ENCODE peak calls at places on chromosomes 4 and X, in six cellular contexts. V, P, X, A, H and J are unnamed samples.

GRCh38 chrX:151789179-151789800 is 54.7 kb downstream of the CNGA2 start:
- DNase-seq in V (no peak), P (no peak), X (no peak), A (no peak), H (peak; percentile 63), J (no peak)

GRCh38 chr4:155568641-155569040 is 98.0 kb upstream of the GUCY1A1 start:
- DNase-seq in V (no peak), P (no peak), X (no peak), A (no peak), H (no peak), J (no peak)

GRCh38 chr4:158315706-158316105 is 105.4 kb downstream of the TMEM144 start:
- DNase-seq in V (no peak), P (no peak), X (no peak), A (no peak), H (no peak), J (no peak)

GRCh38 chr4:41060352-41061318 is 153.7 kb downstream of the APBB2 start:
- DNase-seq in V (no peak), P (no peak), X (no peak), A (no peak), H (no peak), J (no peak)

GRCh38 chr4:76977731-76978350 is 28.3 kb downstream of the SEPTIN11 start:
- DNase-seq in V (no peak), P (no peak), X (no peak), A (no peak), H (no peak), J (no peak)

GRCh38 chrX:44234541-44234940 is 108.9 kb downstream of the EFHC2 start:
- DNase-seq in V (no peak), P (no peak), X (no peak), A (no peak), H (no peak), J (no peak)

GRCh38 chr4:117447925-117448324 is 362.5 kb upstream of the TRAM1L1 start:
- DNase-seq in V (no peak), P (no peak), X (no peak), A (peak; percentile 80), H (no peak), J (peak; percentile 48)

GRCh38 chr4:78022517-78022916 is 34.6 kb upstream of the FRAS1 start:
- DNase-seq in V (no peak), P (no peak), X (no peak), A (no peak), H (no peak), J (no peak)

GRCh38 chr4:8586671-8587468 is 5.7 kb upstream of the CPZ start:
- DNase-seq in V (no peak), P (no peak), X (peak; percentile 37), A (no peak), H (no peak), J (peak; percentile 19)

GRCh38 chrX:74924449-74925209 is 623 bp downstream of the NEXMIF start:
- DNase-seq in V (peak; percentile 37), P (no peak), X (peak; percentile 63), A (peak; percentile 81), H (peak; percentile 21), J (peak; percentile 80)

GRCh38 chr4:141102367-141102766 is 30.9 kb downstream of the RNF150 start:
- DNase-seq in V (no peak), P (no peak), X (no peak), A (no peak), H (no peak), J (no peak)

GRCh38 chr4:175536852-175537453 is 275.1 kb downstream of the GPM6A start:
- DNase-seq in V (peak; percentile 9), P (peak; percentile 1), X (no peak), A (no peak), H (no peak), J (peak; percentile 53)

GRCh38 chrX:6129751-6130150 is 98.9 kb downstream of the NLGN4X start:
- DNase-seq in V (no peak), P (no peak), X (no peak), A (no peak), H (no peak), J (no peak)

GRCh38 chr4:8267077-8267476 is 2.5 kb upstream of the HTRA3 start:
- DNase-seq in V (peak; percentile 49), P (no peak), X (peak; percentile 85), A (peak; percentile 90), H (no peak), J (peak; percentile 41)

GRCh38 chr4:15035152-15035551 is 32.9 kb downstream of the CPEB2 start:
- DNase-seq in V (no peak), P (no peak), X (no peak), A (no peak), H (no peak), J (no peak)

GRCh38 chr4:7828926-7829325 is 110.7 kb downstream of the AFAP1 start:
- DNase-seq in V (no peak), P (no peak), X (no peak), A (no peak), H (no peak), J (no peak)

DNA sequence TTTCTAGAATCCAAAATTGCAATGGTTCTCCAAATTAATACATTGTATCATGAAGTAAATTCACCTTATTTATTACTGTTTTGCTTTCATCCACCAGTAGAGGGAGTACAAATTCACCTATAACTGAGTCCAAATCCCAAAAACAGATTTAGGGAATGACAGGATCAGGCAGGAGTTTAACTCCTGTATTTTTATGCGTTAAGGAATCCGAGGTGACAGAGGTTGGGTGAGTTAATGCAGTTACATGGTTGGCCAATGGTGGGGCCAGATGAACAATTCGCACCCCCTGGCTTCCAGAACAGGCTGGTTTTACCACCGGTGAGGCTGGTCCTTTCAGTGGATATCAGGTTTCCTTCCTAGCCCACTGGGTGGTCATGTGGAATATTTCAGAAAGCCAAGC is 82.4 kb downstream of the MTNR1A start:
- DNase-seq in V (no peak), P (no peak), X (no peak), A (peak; percentile 57), H (no peak), J (no peak)
- TF ChIP-seq CTCF in V (peak; percentile 76), P (peak; percentile 42), X (no peak), A (peak; percentile 82), H (peak; percentile 43), J (no peak)

DNA sequence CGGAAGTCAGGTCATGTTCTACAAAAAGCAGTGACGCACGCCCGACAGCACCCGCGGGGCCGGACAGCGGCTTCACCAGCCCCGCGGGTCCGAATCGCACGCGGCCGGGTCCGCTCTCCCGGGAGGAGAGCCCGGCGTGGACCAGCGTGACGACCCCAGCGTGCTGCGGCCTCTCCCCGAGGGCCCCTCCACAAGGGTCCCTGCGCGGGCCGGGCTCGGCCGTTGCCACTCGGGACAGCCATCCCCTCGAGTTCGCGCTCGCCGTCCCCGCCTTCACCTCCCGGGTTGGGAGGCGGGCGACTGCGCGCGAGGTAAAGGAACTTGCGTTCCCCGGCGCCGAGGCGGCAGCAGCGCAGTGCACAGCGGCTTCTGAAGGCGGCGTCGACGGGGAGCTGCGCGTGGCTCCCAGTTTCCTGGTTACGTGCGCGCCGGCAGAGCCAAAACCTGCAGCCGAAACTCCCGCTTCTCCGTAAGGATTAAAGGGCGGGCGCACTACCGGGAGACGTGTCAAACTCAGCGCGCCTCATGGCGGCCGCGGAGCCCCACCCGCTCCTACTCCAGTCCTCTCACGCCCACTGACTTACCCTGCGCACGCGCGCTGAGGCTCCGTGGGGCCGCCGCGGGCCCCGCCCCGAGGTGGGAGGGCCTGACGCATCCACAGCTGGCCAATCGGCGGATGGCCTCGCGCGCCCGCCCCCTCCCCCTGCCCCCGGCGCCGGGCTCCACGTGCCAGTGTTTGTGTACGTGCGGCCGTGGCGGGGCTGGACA is 416 bp upstream of the LRP2BP start:
- DNase-seq in V (peak; percentile 91), P (peak; percentile 70), X (peak; percentile 97), A (peak; percentile 97), H (peak; percentile 98), J (peak; percentile 98)
- TF ChIP-seq CTCF in V (no peak), P (no peak), X (no peak), A (no peak), H (peak; percentile 29), J (no peak)

DNA sequence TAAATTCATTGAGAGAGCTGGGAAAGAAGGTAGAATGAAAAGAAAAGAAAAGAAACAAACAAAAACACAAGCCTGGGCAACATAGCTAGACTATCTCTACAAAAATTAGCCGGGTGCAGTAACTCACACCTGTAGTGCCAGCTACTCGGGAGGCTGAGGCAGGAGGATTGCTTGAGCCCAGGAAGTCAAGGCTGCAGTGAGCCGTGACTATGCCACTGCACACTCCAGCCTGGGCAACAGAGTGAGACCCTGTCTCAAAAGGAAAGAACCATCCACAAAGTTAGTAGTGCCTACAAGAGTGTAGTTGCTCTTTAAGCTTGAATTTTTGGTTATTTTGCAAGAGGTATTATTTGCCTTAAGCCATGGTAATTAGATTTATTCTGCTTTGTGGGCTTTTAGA is 157.7 kb downstream of the CBR4 start:
- DNase-seq in V (no peak), P (no peak), X (no peak), A (no peak), H (no peak), J (no peak)
- TF ChIP-seq CTCF in V (no peak), P (no peak), X (no peak), A (no peak), H (no peak), J (no peak)

DNA sequence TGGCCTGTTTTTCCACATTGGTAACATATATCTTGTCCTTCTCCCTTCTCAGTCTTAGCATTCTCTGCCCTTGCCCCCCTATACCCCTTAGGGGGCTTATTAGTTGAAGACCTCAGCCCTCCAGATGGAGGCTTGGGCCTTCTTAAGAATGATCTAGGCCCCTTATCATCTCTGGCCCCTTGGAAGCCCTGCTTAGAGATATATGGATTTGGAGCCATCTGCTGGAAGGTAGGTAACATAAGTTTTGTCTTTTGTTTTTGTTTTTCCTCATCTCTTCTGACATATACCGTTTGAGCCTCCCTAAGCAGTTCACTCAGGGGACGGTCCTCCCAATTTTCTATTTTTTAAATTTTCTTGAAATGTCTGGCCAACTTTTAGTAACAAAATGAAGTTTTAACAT is 48.3 kb upstream of the NAP1L2 start:
- DNase-seq in V (no peak), P (no peak), X (no peak), A (no peak), H (no peak), J (peak; percentile 0)
- TF ChIP-seq CTCF in V (peak; percentile 47), P (peak; percentile 50), X (no peak), A (peak; percentile 62), H (no peak), J (no peak)